ENCODE peak calls at places on chromosome 11, in seven cellular contexts. One of them, this sample, is unnamed.

GRCh38 chr11:290621-291231 is 1.8 kb downstream of the PGGHG start:
- DNase-seq in GM23338: no peak
- DNase-seq in neural progenitor cell: no peak
- DNase-seq in PC-3: no peak
- DNase-seq in HCT116: no peak
- DNase-seq in GM23248: no peak
- DNase-seq in hepatocyte: no peak
- DNase-seq in this sample: no peak

GRCh38 chr11:103659138-103659734 is 377.2 kb upstream of the DDI1 start:
- DNase-seq in GM23338: peak; percentile 52
- DNase-seq in neural progenitor cell: peak; percentile 35
- DNase-seq in PC-3: peak; percentile 41
- DNase-seq in HCT116: peak; percentile 15
- DNase-seq in GM23248: peak; percentile 48
- DNase-seq in hepatocyte: no peak
- DNase-seq in this sample: no peak

GRCh38 chr11:130070829-130071205 is 1.1 kb downstream of the APLP2 start:
- DNase-seq in GM23338: peak; percentile 68
- DNase-seq in neural progenitor cell: peak; percentile 69
- DNase-seq in PC-3: peak; percentile 36
- DNase-seq in HCT116: no peak
- DNase-seq in GM23248: peak; percentile 65
- DNase-seq in hepatocyte: peak; percentile 57
- DNase-seq in this sample: peak; percentile 8

GRCh38 chr11:32079511-32079910 is 11.4 kb upstream of the RCN1 start:
- DNase-seq in GM23338: no peak
- DNase-seq in neural progenitor cell: no peak
- DNase-seq in PC-3: no peak
- DNase-seq in HCT116: no peak
- DNase-seq in GM23248: no peak
- DNase-seq in hepatocyte: no peak
- DNase-seq in this sample: no peak

GRCh38 chr11:110859240-110859835 is 147.1 kb upstream of the ARHGAP20 start:
- DNase-seq in GM23338: no peak
- DNase-seq in neural progenitor cell: no peak
- DNase-seq in PC-3: no peak
- DNase-seq in HCT116: no peak
- DNase-seq in GM23248: no peak
- DNase-seq in hepatocyte: no peak
- DNase-seq in this sample: no peak

GRCh38 chr11:99952816-99953215 is 734.3 kb upstream of the ARHGAP42 start:
- DNase-seq in GM23338: no peak
- DNase-seq in neural progenitor cell: no peak
- DNase-seq in PC-3: peak; percentile 45
- DNase-seq in HCT116: no peak
- DNase-seq in GM23248: peak; percentile 1
- DNase-seq in hepatocyte: no peak
- DNase-seq in this sample: no peak

GRCh38 chr11:1568451-1568911 is 3.6 kb downstream of the DUSP8 start:
- DNase-seq in GM23338: peak; percentile 91
- DNase-seq in neural progenitor cell: peak; percentile 88
- DNase-seq in PC-3: no peak
- DNase-seq in HCT116: no peak
- DNase-seq in GM23248: no peak
- DNase-seq in hepatocyte: no peak
- DNase-seq in this sample: no peak

GRCh38 chr11:71332046-71332445 is 79.7 kb upstream of the SHANK2 start:
- DNase-seq in GM23338: no peak
- DNase-seq in neural progenitor cell: no peak
- DNase-seq in PC-3: no peak
- DNase-seq in HCT116: no peak
- DNase-seq in GM23248: no peak
- DNase-seq in hepatocyte: no peak
- DNase-seq in this sample: no peak

GRCh38 chr11:68423481-68423880 is 37.1 kb upstream of the PPP6R3 start:
- DNase-seq in GM23338: no peak
- DNase-seq in neural progenitor cell: no peak
- DNase-seq in PC-3: no peak
- DNase-seq in HCT116: no peak
- DNase-seq in GM23248: no peak
- DNase-seq in hepatocyte: no peak
- DNase-seq in this sample: no peak

GRCh38 chr11:123560001-123560400 is 94.4 kb downstream of the SCN3B start:
- DNase-seq in GM23338: peak; percentile 62
- DNase-seq in neural progenitor cell: peak; percentile 45
- DNase-seq in PC-3: no peak
- DNase-seq in HCT116: no peak
- DNase-seq in GM23248: peak; percentile 93
- DNase-seq in hepatocyte: peak; percentile 51
- DNase-seq in this sample: no peak

GRCh38 chr11:111427471-111427912 is 48.4 kb upstream of the POU2AF1 start:
- DNase-seq in GM23338: no peak
- DNase-seq in neural progenitor cell: no peak
- DNase-seq in PC-3: no peak
- DNase-seq in HCT116: no peak
- DNase-seq in GM23248: no peak
- DNase-seq in hepatocyte: peak; percentile 44
- DNase-seq in this sample: no peak

GRCh38 chr11:35372565-35373283 is 46.6 kb downstream of the SLC1A2 start:
- DNase-seq in GM23338: no peak
- DNase-seq in neural progenitor cell: no peak
- DNase-seq in PC-3: peak; percentile 5
- DNase-seq in HCT116: no peak
- DNase-seq in GM23248: peak; percentile 30
- DNase-seq in hepatocyte: no peak
- DNase-seq in this sample: no peak

GRCh38 chr11:76990628-76991027 is 43.6 kb upstream of the B3GNT6 start:
- DNase-seq in GM23338: no peak
- DNase-seq in neural progenitor cell: no peak
- DNase-seq in PC-3: no peak
- DNase-seq in HCT116: no peak
- DNase-seq in GM23248: no peak
- DNase-seq in hepatocyte: no peak
- DNase-seq in this sample: no peak

GRCh38 chr11:69819541-69820070 is 390 bp upstream of the FGF3 start:
- DNase-seq in GM23338: peak; percentile 56
- DNase-seq in neural progenitor cell: peak; percentile 55
- DNase-seq in PC-3: no peak
- DNase-seq in HCT116: no peak
- DNase-seq in GM23248: no peak
- DNase-seq in hepatocyte: no peak
- DNase-seq in this sample: no peak

GRCh38 chr11:116580828-116581227 is 192.0 kb downstream of the BUD13 start:
- DNase-seq in GM23338: peak; percentile 95
- DNase-seq in neural progenitor cell: peak; percentile 86
- DNase-seq in PC-3: no peak
- DNase-seq in HCT116: no peak
- DNase-seq in GM23248: peak; percentile 25
- DNase-seq in hepatocyte: no peak
- DNase-seq in this sample: no peak

GRCh38 chr11:122393209-122393850 is 262.2 kb upstream of the UBASH3B start:
- DNase-seq in GM23338: no peak
- DNase-seq in neural progenitor cell: no peak
- DNase-seq in PC-3: no peak
- DNase-seq in HCT116: no peak
- DNase-seq in GM23248: peak; percentile 39
- DNase-seq in hepatocyte: no peak
- DNase-seq in this sample: no peak

GRCh38 chr11:65434057-65434666 is 11.6 kb downstream of the NEAT1 start:
- DNase-seq in GM23338: no peak
- DNase-seq in neural progenitor cell: no peak
- DNase-seq in PC-3: no peak
- DNase-seq in HCT116: no peak
- DNase-seq in GM23248: peak; percentile 59
- DNase-seq in hepatocyte: no peak
- DNase-seq in this sample: no peak

GRCh38 chr11:9001736-9002135 is 2.1 kb downstream of the NRIP3 start:
- DNase-seq in GM23338: no peak
- DNase-seq in neural progenitor cell: no peak
- DNase-seq in PC-3: peak; percentile 73
- DNase-seq in HCT116: peak; percentile 15
- DNase-seq in GM23248: peak; percentile 96
- DNase-seq in hepatocyte: peak; percentile 40
- DNase-seq in this sample: no peak

GRCh38 chr11:9005087-9005486 is 1.3 kb upstream of the NRIP3 start:
- DNase-seq in GM23338: no peak
- DNase-seq in neural progenitor cell: no peak
- DNase-seq in PC-3: no peak
- DNase-seq in HCT116: no peak
- DNase-seq in GM23248: no peak
- DNase-seq in hepatocyte: no peak
- DNase-seq in this sample: no peak

GRCh38 chr11:9004310-9004945 is 627 bp upstream of the NRIP3 start:
- DNase-seq in GM23338: peak; percentile 82
- DNase-seq in neural progenitor cell: peak; percentile 74
- DNase-seq in PC-3: no peak
- DNase-seq in HCT116: no peak
- DNase-seq in GM23248: no peak
- DNase-seq in hepatocyte: peak; percentile 32
- DNase-seq in this sample: no peak

GRCh38 chr11:9002920-9003572 is 755 bp downstream of the NRIP3 start:
- DNase-seq in GM23338: peak; percentile 27
- DNase-seq in neural progenitor cell: no peak
- DNase-seq in PC-3: no peak
- DNase-seq in HCT116: no peak
- DNase-seq in GM23248: peak; percentile 24
- DNase-seq in hepatocyte: no peak
- DNase-seq in this sample: no peak

DNA sequence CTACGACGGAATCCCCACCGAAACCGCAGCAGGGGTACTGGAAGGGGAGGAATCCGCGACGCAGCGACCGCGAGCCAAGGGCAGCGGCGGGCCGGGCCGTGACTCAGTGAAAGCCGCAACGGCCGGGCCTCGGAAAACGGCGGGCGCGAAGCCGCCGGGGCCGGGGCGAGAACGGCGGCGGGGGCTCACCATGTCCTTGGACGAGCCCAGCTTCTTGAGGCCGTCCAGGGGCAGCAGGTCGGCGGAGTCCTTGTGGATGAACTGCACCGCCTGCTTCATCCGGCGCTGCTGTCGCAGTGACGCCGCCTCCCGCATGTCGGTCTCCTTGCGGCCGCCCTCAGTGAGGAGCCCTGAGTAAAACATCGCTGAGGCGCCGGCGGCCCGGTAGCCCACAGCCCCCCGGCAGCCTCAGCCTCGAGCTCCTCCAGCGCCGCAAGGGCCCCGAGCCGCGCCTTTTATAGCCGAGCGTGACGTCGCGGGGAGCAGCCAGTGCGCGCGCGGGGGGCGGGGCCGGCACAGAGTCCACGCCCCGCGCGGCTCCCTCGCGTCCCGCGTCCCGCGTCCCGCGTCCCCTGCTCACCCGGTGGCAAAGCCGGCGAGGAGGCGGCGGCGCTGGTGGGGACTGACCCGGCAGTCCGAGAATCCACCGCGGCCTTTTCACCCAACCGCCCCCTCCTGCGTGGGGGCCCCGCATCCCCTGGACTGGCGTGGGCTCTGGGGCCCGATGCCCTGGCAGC is at the start of gene NRIP3:
- DNase-seq in GM23338: peak; percentile 77
- DNase-seq in neural progenitor cell: peak; percentile 83
- DNase-seq in PC-3: no peak
- DNase-seq in HCT116: no peak
- DNase-seq in GM23248: peak; percentile 81
- DNase-seq in hepatocyte: peak; percentile 84
- DNase-seq in this sample: no peak
- TF ChIP-seq EZH2 in GM23338: peak; percentile 64
- TF ChIP-seq EZH2 in neural progenitor cell: peak; percentile 71
- TF ChIP-seq EZH2 in PC-3: no peak
- TF ChIP-seq EZH2 in HCT116: no peak
- TF ChIP-seq EZH2 in GM23248: no peak
- TF ChIP-seq EZH2 in hepatocyte: no peak
- TF ChIP-seq EZH2 in this sample: no peak

DNA sequence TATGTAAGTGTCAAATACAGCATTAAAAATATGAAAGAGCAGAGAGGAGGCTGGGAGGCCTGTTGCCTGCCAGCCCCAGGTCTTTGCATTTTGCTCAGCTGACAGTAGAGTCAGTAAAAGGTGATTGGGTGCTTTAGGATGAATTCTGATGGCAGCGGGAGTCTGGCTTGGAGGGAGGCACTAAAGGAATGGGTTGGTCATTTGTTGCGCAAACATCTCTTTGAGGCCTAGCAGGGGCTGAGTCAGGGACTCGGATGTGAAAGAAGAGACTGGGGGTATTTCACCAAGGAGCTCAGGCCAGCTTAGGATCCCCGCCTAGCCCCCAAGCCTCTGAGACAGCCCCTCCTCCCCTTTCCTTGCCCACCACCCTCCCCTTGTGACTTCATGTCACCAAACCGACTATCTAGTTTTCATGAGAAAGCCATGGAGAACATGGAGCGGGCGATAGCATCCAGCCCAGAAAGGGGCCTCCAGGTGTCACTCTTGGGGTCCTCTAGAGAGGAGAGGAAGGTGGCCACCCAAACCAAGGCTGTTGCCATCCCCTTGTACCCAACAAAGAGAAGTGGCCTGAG is 9.7 kb downstream of the DGKZ start:
- DNase-seq in GM23338: no peak
- DNase-seq in neural progenitor cell: no peak
- DNase-seq in PC-3: no peak
- DNase-seq in HCT116: no peak
- DNase-seq in GM23248: peak; percentile 85
- DNase-seq in hepatocyte: peak; percentile 55
- DNase-seq in this sample: no peak
- TF ChIP-seq EZH2phosphoT487 in GM23338: no peak
- TF ChIP-seq EZH2phosphoT487 in neural progenitor cell: no peak
- TF ChIP-seq EZH2phosphoT487 in PC-3: no peak
- TF ChIP-seq EZH2phosphoT487 in HCT116: no peak
- TF ChIP-seq EZH2phosphoT487 in GM23248: no peak
- TF ChIP-seq EZH2phosphoT487 in hepatocyte: no peak
- TF ChIP-seq EZH2phosphoT487 in this sample: no peak

DNA sequence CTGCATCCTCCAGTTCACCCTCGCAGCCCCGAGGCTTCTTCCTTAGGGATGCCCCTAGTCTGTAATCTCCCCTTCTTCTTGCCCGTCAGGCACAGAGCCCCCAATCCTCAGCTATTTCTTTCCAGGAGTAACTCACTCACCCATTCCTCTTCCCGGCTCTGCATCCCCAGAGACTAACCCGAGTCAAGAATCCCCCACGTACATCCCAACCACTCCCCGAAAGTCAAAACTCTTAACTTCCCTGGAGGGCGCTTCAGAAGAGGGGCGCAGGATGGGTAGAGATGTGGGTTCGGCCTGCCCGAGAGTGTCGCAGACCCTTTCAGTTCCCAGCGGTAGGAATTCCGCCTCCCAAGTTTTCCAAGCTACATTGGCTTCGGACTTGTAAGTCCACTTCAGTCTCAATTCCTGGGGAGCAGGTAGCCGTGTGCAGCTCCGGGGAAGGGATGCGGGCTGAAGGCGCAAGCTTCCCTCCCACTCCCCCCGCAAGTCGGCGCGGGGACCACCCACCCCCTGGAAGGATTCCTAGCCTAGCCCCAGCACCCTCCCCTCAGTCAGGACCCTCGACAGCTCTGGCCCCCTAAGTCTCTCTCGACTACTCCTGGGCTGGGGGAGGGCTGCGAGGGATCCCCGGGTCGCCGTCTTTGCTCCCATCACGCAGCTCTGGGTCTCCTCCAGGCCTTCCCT is 871 bp downstream of the BDNF start:
- DNase-seq in GM23338: peak; percentile 72
- DNase-seq in neural progenitor cell: peak; percentile 67
- DNase-seq in PC-3: peak; percentile 50
- DNase-seq in HCT116: no peak
- DNase-seq in GM23248: peak; percentile 61
- DNase-seq in hepatocyte: peak; percentile 38
- DNase-seq in this sample: no peak
- TF ChIP-seq EZH2 in GM23338: peak; percentile 27
- TF ChIP-seq EZH2 in neural progenitor cell: peak; percentile 72
- TF ChIP-seq EZH2 in PC-3: no peak
- TF ChIP-seq EZH2 in HCT116: no peak
- TF ChIP-seq EZH2 in GM23248: no peak
- TF ChIP-seq EZH2 in hepatocyte: no peak
- TF ChIP-seq EZH2 in this sample: no peak

GRCh38 chr11:117604349-117604995 is 192.5 kb downstream of the DSCAML1 start:
- DNase-seq in GM23338: no peak
- DNase-seq in neural progenitor cell: no peak
- DNase-seq in PC-3: peak; percentile 12
- DNase-seq in HCT116: no peak
- DNase-seq in GM23248: peak; percentile 17
- DNase-seq in hepatocyte: peak; percentile 16
- DNase-seq in this sample: no peak
- TF ChIP-seq EZH2phosphoT487 in GM23338: no peak
- TF ChIP-seq EZH2phosphoT487 in neural progenitor cell: no peak
- TF ChIP-seq EZH2phosphoT487 in PC-3: no peak
- TF ChIP-seq EZH2phosphoT487 in HCT116: no peak
- TF ChIP-seq EZH2phosphoT487 in GM23248: no peak
- TF ChIP-seq EZH2phosphoT487 in hepatocyte: no peak
- TF ChIP-seq EZH2phosphoT487 in this sample: no peak

This sample was measured in MM.1S.